ENCODE peak calls at places on chromosomes 1 and 21, in four cellular contexts. A is ELF-1; W is adipocyte; I is stimulated activated CD4-positive, alpha-beta T cell treated with anti-CD3 and anti-CD28 coated beads, TNF-alpha, amount 100 ng/mL, for 48 hours. K is an unnamed sample.

GRCh38 chr1:60970081-60970509 is 112.3 kb upstream of the NFIA start:
- DNase-seq in W (no peak), I (no peak), A (no peak), K (peak)

GRCh38 chr1:232722626-232723025 is 82.6 kb upstream of the MAP10 start:
- DNase-seq in A (no peak), I (no peak), W (no peak), K (no peak)

GRCh38 chr1:29933110-29933509 is 696.8 kb downstream of the PTPRU start:
- DNase-seq in A (no peak), I (no peak), W (no peak), K (no peak)

GRCh38 chr21:45640888-45641479 is 2.5 kb upstream of the PCBP3 start:
- DNase-seq in A (peak), I (no peak), W (no peak), K (peak)

GRCh38 chr1:216416488-216416887 is 6.8 kb downstream of the USH2A start:
- DNase-seq in I (no peak), W (peak), A (no peak), K (no peak)

GRCh38 chr21:42389449-42389835 is 6.4 kb downstream of the TMPRSS3 start:
- DNase-seq in W (no peak), I (no peak), A (no peak), K (no peak)

GRCh38 chr1:66527688-66528087 is 6.3 kb upstream of the SGIP1 start:
- DNase-seq in W (peak), I (no peak), A (no peak), K (peak)

GRCh38 chr1:25657786-25658760 is 41.5 kb downstream of the MAN1C1 start:
- DNase-seq in A (no peak), W (no peak), I (no peak), K (no peak)

GRCh38 chr1:204945565-204945977 is 74.9 kb downstream of the NFASC start:
- DNase-seq in I (no peak), A (no peak), W (peak), K (no peak)

GRCh38 chr21:46119565-46120271 is 21.8 kb downstream of the COL6A2 start:
- DNase-seq in A (no peak), I (no peak), W (no peak), K (no peak)

GRCh38 chr21:31084689-31085088 is 46.4 kb upstream of the KRTAP19-8 start:
- DNase-seq in A (no peak), I (no peak), W (no peak), K (no peak)

GRCh38 chr1:71019248-71019647 is 28.4 kb downstream of the PTGER3 start:
- DNase-seq in W (no peak), A (no peak), I (no peak), K (no peak)

GRCh38 chr1:213979751-213980605 is 7.8 kb upstream of the PROX1 start:
- DNase-seq in I (no peak), A (peak), W (no peak), K (no peak)

GRCh38 chr1:46194641-46195179 is 3.5 kb downstream of the POMGNT1 start:
- DNase-seq in I (no peak), W (no peak), A (no peak), K (no peak)

GRCh38 chr1:164443836-164444235 is 115.1 kb upstream of the PBX1 start:
- DNase-seq in A (no peak), W (peak), I (no peak), K (no peak)

GRCh38 chr1:216186816-216187215 is 236.4 kb downstream of the USH2A start:
- DNase-seq in I (no peak), W (no peak), A (no peak), K (no peak)

GRCh38 chr1:58325797-58326196 is 220.7 kb downstream of the OMA1 start:
- DNase-seq in I (no peak), A (no peak), W (no peak), K (no peak)

GRCh38 chr1:96116707-96117106 is 604.9 kb upstream of the PTBP2 start:
- DNase-seq in W (peak), A (no peak), I (no peak), K (no peak)

GRCh38 chr1:89953072-89953626 is 41.8 kb upstream of the ZNF326 start:
- DNase-seq in I (no peak), W (peak), A (peak), K (peak)

GRCh38 chr21:42332557-42332956 is 17.3 kb upstream of the TFF3 start:
- DNase-seq in I (no peak), W (no peak), A (no peak), K (no peak)

GRCh38 chr1:166884040-166884642 is 8.1 kb upstream of the TADA1 start:
- DNase-seq in A (peak), I (no peak), W (peak), K (peak)